ENCODE peak calls at places on chromosomes 2 and 18, in six cellular contexts. One of them, this sample, is unnamed.

GRCh38 chr2:149585317-149585885 is 2.2 kb downstream of the MMADHC start:
- DNase-seq in neural progenitor cell: no peak
- DNase-seq in MCF 10A: no peak
- DNase-seq in NCI-H1694: no peak
- DNase-seq in NCI-H2029 treated with DMSO at 0.1 percent for 48 hours: no peak
- DNase-seq in amniotic stem cell: no peak
- DNase-seq in this sample: no peak

GRCh38 chr2:28348921-28349320 is 43.7 kb upstream of the FOSL2 start:
- DNase-seq in neural progenitor cell: no peak
- DNase-seq in MCF 10A: no peak
- DNase-seq in NCI-H1694: no peak
- DNase-seq in NCI-H2029 treated with DMSO at 0.1 percent for 48 hours: no peak
- DNase-seq in amniotic stem cell: no peak
- DNase-seq in this sample: no peak

GRCh38 chr18:24396082-24396623 is 1.5 kb downstream of the OSBPL1A start:
- DNase-seq in neural progenitor cell: no peak
- DNase-seq in MCF 10A: peak
- DNase-seq in NCI-H1694: no peak
- DNase-seq in NCI-H2029 treated with DMSO at 0.1 percent for 48 hours: no peak
- DNase-seq in amniotic stem cell: no peak
- DNase-seq in this sample: no peak

GRCh38 chr2:55553321-55553720 is 33.8 kb downstream of the CFAP36 start:
- DNase-seq in neural progenitor cell: no peak
- DNase-seq in MCF 10A: no peak
- DNase-seq in NCI-H1694: no peak
- DNase-seq in NCI-H2029 treated with DMSO at 0.1 percent for 48 hours: no peak
- DNase-seq in amniotic stem cell: no peak
- DNase-seq in this sample: no peak

GRCh38 chr2:241555711-241556110 is 2.8 kb upstream of the BOK start:
- DNase-seq in neural progenitor cell: no peak
- DNase-seq in MCF 10A: peak
- DNase-seq in NCI-H1694: no peak
- DNase-seq in NCI-H2029 treated with DMSO at 0.1 percent for 48 hours: no peak
- DNase-seq in amniotic stem cell: no peak
- DNase-seq in this sample: no peak

GRCh38 chr2:21820271-21820670 is 696.5 kb downstream of the TDRD15 start:
- DNase-seq in neural progenitor cell: no peak
- DNase-seq in MCF 10A: no peak
- DNase-seq in NCI-H1694: no peak
- DNase-seq in NCI-H2029 treated with DMSO at 0.1 percent for 48 hours: no peak
- DNase-seq in amniotic stem cell: no peak
- DNase-seq in this sample: peak

GRCh38 chr2:48039209-48039990 is 133.1 kb upstream of the FBXO11 start:
- DNase-seq in neural progenitor cell: no peak
- DNase-seq in MCF 10A: no peak
- DNase-seq in NCI-H1694: no peak
- DNase-seq in NCI-H2029 treated with DMSO at 0.1 percent for 48 hours: no peak
- DNase-seq in amniotic stem cell: no peak
- DNase-seq in this sample: no peak

GRCh38 chr2:118668431-118669424 is 178.7 kb downstream of the EN1 start:
- DNase-seq in neural progenitor cell: peak
- DNase-seq in MCF 10A: peak
- DNase-seq in NCI-H1694: no peak
- DNase-seq in NCI-H2029 treated with DMSO at 0.1 percent for 48 hours: no peak
- DNase-seq in amniotic stem cell: peak
- DNase-seq in this sample: no peak

GRCh38 chr2:159982270-159982669 is 80.1 kb downstream of the PLA2R1 start:
- DNase-seq in neural progenitor cell: no peak
- DNase-seq in MCF 10A: peak
- DNase-seq in NCI-H1694: no peak
- DNase-seq in NCI-H2029 treated with DMSO at 0.1 percent for 48 hours: no peak
- DNase-seq in amniotic stem cell: no peak
- DNase-seq in this sample: peak

GRCh38 chr2:177784449-177784845 is 288.1 kb downstream of the PDE11A start:
- DNase-seq in neural progenitor cell: no peak
- DNase-seq in MCF 10A: no peak
- DNase-seq in NCI-H1694: no peak
- DNase-seq in NCI-H2029 treated with DMSO at 0.1 percent for 48 hours: peak
- DNase-seq in amniotic stem cell: no peak
- DNase-seq in this sample: no peak

GRCh38 chr2:69118609-69119008 is 105.6 kb downstream of the ANTXR1 start:
- DNase-seq in neural progenitor cell: no peak
- DNase-seq in MCF 10A: no peak
- DNase-seq in NCI-H1694: no peak
- DNase-seq in NCI-H2029 treated with DMSO at 0.1 percent for 48 hours: no peak
- DNase-seq in amniotic stem cell: no peak
- DNase-seq in this sample: no peak

GRCh38 chr2:229174794-229175529 is 96.1 kb downstream of the PID1 start:
- DNase-seq in neural progenitor cell: no peak
- DNase-seq in MCF 10A: peak
- DNase-seq in NCI-H1694: no peak
- DNase-seq in NCI-H2029 treated with DMSO at 0.1 percent for 48 hours: peak
- DNase-seq in amniotic stem cell: peak
- DNase-seq in this sample: no peak

GRCh38 chr2:94986392-94986963 is 39.0 kb upstream of the MAL start:
- DNase-seq in neural progenitor cell: peak
- DNase-seq in MCF 10A: peak
- DNase-seq in NCI-H1694: peak
- DNase-seq in NCI-H2029 treated with DMSO at 0.1 percent for 48 hours: no peak
- DNase-seq in amniotic stem cell: peak
- DNase-seq in this sample: peak

GRCh38 chr2:84970956-84971798 is at the start of gene KCMF1:
- DNase-seq in neural progenitor cell: peak
- DNase-seq in MCF 10A: peak
- DNase-seq in NCI-H1694: no peak
- DNase-seq in NCI-H2029 treated with DMSO at 0.1 percent for 48 hours: no peak
- DNase-seq in amniotic stem cell: peak
- DNase-seq in this sample: peak

GRCh38 chr18:77132369-77133050 is at the start of gene MBP:
- DNase-seq in neural progenitor cell: peak
- DNase-seq in MCF 10A: peak
- DNase-seq in NCI-H1694: no peak
- DNase-seq in NCI-H2029 treated with DMSO at 0.1 percent for 48 hours: no peak
- DNase-seq in amniotic stem cell: no peak
- DNase-seq in this sample: no peak

GRCh38 chr2:121297217-121297830 is 12.3 kb upstream of the TFCP2L1 start:
- DNase-seq in neural progenitor cell: peak
- DNase-seq in MCF 10A: peak
- DNase-seq in NCI-H1694: peak
- DNase-seq in NCI-H2029 treated with DMSO at 0.1 percent for 48 hours: no peak
- DNase-seq in amniotic stem cell: peak
- DNase-seq in this sample: peak

GRCh38 chr2:209044307-209044706 is 379.5 kb upstream of the MAP2 start:
- DNase-seq in neural progenitor cell: no peak
- DNase-seq in MCF 10A: no peak
- DNase-seq in NCI-H1694: no peak
- DNase-seq in NCI-H2029 treated with DMSO at 0.1 percent for 48 hours: no peak
- DNase-seq in amniotic stem cell: no peak
- DNase-seq in this sample: no peak

GRCh38 chr2:72864500-72864899 is 22.7 kb upstream of the SPR start:
- DNase-seq in neural progenitor cell: no peak
- DNase-seq in MCF 10A: peak
- DNase-seq in NCI-H1694: no peak
- DNase-seq in NCI-H2029 treated with DMSO at 0.1 percent for 48 hours: no peak
- DNase-seq in amniotic stem cell: peak
- DNase-seq in this sample: no peak

GRCh38 chr2:232419245-232420072 is 12.8 kb downstream of the ALPG start:
- DNase-seq in neural progenitor cell: peak
- DNase-seq in MCF 10A: no peak
- DNase-seq in NCI-H1694: no peak
- DNase-seq in NCI-H2029 treated with DMSO at 0.1 percent for 48 hours: no peak
- DNase-seq in amniotic stem cell: no peak
- DNase-seq in this sample: no peak

GRCh38 chr18:40159141-40160017 is 1795.7 kb upstream of the PIK3C3 start:
- DNase-seq in neural progenitor cell: peak
- DNase-seq in MCF 10A: peak
- DNase-seq in NCI-H1694: peak
- DNase-seq in NCI-H2029 treated with DMSO at 0.1 percent for 48 hours: peak
- DNase-seq in amniotic stem cell: no peak
- DNase-seq in this sample: peak

GRCh38 chr2:46229134-46230063 is 67.8 kb upstream of the EPAS1 start:
- DNase-seq in neural progenitor cell: peak
- DNase-seq in MCF 10A: no peak
- DNase-seq in NCI-H1694: no peak
- DNase-seq in NCI-H2029 treated with DMSO at 0.1 percent for 48 hours: no peak
- DNase-seq in amniotic stem cell: no peak
- DNase-seq in this sample: no peak

GRCh38 chr18:13435596-13436333 is 217.2 kb downstream of the LDLRAD4 start:
- DNase-seq in neural progenitor cell: no peak
- DNase-seq in MCF 10A: peak
- DNase-seq in NCI-H1694: no peak
- DNase-seq in NCI-H2029 treated with DMSO at 0.1 percent for 48 hours: no peak
- DNase-seq in amniotic stem cell: peak
- DNase-seq in this sample: no peak

GRCh38 chr2:136361521-136361920 is 243.6 kb upstream of the CXCR4 start:
- DNase-seq in neural progenitor cell: no peak
- DNase-seq in MCF 10A: peak
- DNase-seq in NCI-H1694: no peak
- DNase-seq in NCI-H2029 treated with DMSO at 0.1 percent for 48 hours: peak
- DNase-seq in amniotic stem cell: no peak
- DNase-seq in this sample: no peak

GRCh38 chr18:5604778-5605177 is 61.0 kb upstream of the EPB41L3 start:
- DNase-seq in neural progenitor cell: no peak
- DNase-seq in MCF 10A: no peak
- DNase-seq in NCI-H1694: no peak
- DNase-seq in NCI-H2029 treated with DMSO at 0.1 percent for 48 hours: no peak
- DNase-seq in amniotic stem cell: no peak
- DNase-seq in this sample: peak

GRCh38 chr2:150811259-150811912 is 323.9 kb upstream of the RND3 start:
- DNase-seq in neural progenitor cell: no peak
- DNase-seq in MCF 10A: no peak
- DNase-seq in NCI-H1694: no peak
- DNase-seq in NCI-H2029 treated with DMSO at 0.1 percent for 48 hours: no peak
- DNase-seq in amniotic stem cell: no peak
- DNase-seq in this sample: no peak